ENCODE peak calls at places on chromosome 22, in eight cellular contexts. C is fibroblast of lung; K is GM20000; D is CD4-positive, alpha-beta T cell; T is OCI-LY7; R is AG09309; H is progenitor cell of endocrine pancreas; F is upper lobe of right lung. O is an unnamed sample.

GRCh38 chr22:36088292-36088691 is 59.7 kb upstream of the RBFOX2 start:
- DNase-seq in C (no peak), H (no peak), D (no peak), K (no peak), F (no peak), T (peak; percentile 30), R (no peak), O (no peak)

GRCh38 chr22:25334091-25334490 is 114.7 kb downstream of the CRYBB2 start:
- DNase-seq in H (peak; percentile 60), T (peak; percentile 65), F (no peak), D (no peak), K (peak; percentile 54), C (no peak), R (no peak), O (no peak)

GRCh38 chr22:43090130-43090789 is 1.1 kb upstream of the TTLL1 start:
- DNase-seq in T (peak; percentile 87), F (no peak), C (peak; percentile 89), R (peak; percentile 73), H (no peak), D (peak; percentile 8), K (peak; percentile 86), O (peak; percentile 49)

GRCh38 chr22:47811971-47812370 is 1049.5 kb downstream of the TBC1D22A start:
- DNase-seq in F (no peak), K (no peak), H (no peak), T (no peak), D (no peak), C (no peak), R (no peak), O (no peak)

GRCh38 chr22:46984751-46985506 is 222.5 kb downstream of the TBC1D22A start:
- DNase-seq in F (no peak), H (no peak), K (no peak), R (peak; percentile 24), C (peak; percentile 84), D (no peak), T (no peak), O (no peak)

GRCh38 chr22:28329582-28330073 is 350.0 kb downstream of the TTC28 start:
- DNase-seq in D (no peak), C (peak; percentile 81), K (no peak), F (no peak), H (no peak), R (peak; percentile 27), T (no peak), O (no peak)

GRCh38 chr22:30380011-30380410 is 7.2 kb downstream of the RNF215 start:
- DNase-seq in C (no peak), R (no peak), T (no peak), K (no peak), H (no peak), F (peak; percentile 54), D (no peak), O (no peak)

GRCh38 chr22:38262051-38262795 is 10.6 kb downstream of the TMEM184B start:
- DNase-seq in H (no peak), K (peak; percentile 71), C (peak; percentile 34), R (no peak), D (peak; percentile 21), T (peak; percentile 64), F (peak; percentile 88), O (no peak)

GRCh38 chr22:47406180-47406723 is 643.8 kb downstream of the TBC1D22A start:
- DNase-seq in D (no peak), F (no peak), C (no peak), K (no peak), R (no peak), H (no peak), T (no peak), O (no peak)

GRCh38 chr22:42865536-42865935 is 8.5 kb upstream of the ARFGAP3 start:
- DNase-seq in R (no peak), H (no peak), K (no peak), D (no peak), F (no peak), C (no peak), T (no peak), O (no peak)

GRCh38 chr22:30863161-30863833 is 105.3 kb downstream of the MORC2 start:
- DNase-seq in F (peak; percentile 42), R (no peak), H (no peak), K (no peak), C (peak; percentile 50), T (no peak), D (no peak), O (no peak)

GRCh38 chr22:44571566-44572413 is 73.8 kb upstream of the RTL6 start:
- DNase-seq in C (no peak), T (no peak), D (no peak), F (peak; percentile 25), H (no peak), R (no peak), K (no peak), O (no peak)

GRCh38 chr22:32202539-32203180 is 2.2 kb downstream of the RFPL2 start:
- DNase-seq in D (no peak), C (peak; percentile 41), K (no peak), T (peak; percentile 45), R (no peak), H (peak; percentile 45), F (peak; percentile 83), O (no peak)

GRCh38 chr22:24284747-24285203 is 14.1 kb downstream of the SPECC1L start:
- DNase-seq in H (no peak), T (no peak), R (no peak), F (no peak), C (peak; percentile 36), D (no peak), K (no peak), O (no peak)

GRCh38 chr22:49100316-49100715 is 727.4 kb downstream of the BRD1 start:
- DNase-seq in H (no peak), T (no peak), K (no peak), D (no peak), C (no peak), F (no peak), R (no peak), O (no peak)

GRCh38 chr22:45830531-45831245 is 146.3 kb downstream of the WNT7B start:
- DNase-seq in K (no peak), T (no peak), H (no peak), R (no peak), D (no peak), F (no peak), C (peak; percentile 81), O (no peak)

DNA sequence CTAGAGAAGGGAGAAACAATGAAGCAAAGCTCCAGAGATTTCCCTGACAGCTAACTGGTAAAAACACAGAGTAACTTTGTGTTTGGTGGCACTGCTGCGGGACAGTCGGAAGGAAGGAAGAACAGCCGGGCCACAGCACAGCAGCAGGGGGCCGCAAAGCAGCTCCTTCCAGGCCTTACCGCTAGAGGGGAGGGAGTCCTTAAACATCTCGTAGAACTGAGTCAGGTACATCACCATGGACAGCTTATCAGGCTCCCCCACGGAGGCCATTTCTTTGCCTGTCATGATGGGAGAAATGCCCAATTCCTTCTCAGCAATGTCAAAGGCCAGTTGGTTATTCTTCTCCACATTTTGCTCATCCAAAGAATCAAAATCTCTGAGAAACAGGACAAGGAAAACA is 114.6 kb upstream of the BID start:
- DNase-seq in H (no peak), C (no peak), R (no peak), K (no peak), D (no peak), F (no peak), T (peak; percentile 48), O (no peak)
- TF ChIP-seq CTCF in H (peak; percentile 53), C (no peak), R (peak; percentile 18), K (no peak), D (no peak), F (no peak), T (peak; percentile 63), O (peak; percentile 7)

GRCh38 chr22:41234815-41235687 is 5.7 kb downstream of the CHADL start:
- DNase-seq in D (no peak), K (no peak), H (no peak), R (no peak), C (no peak), T (no peak), F (no peak), O (no peak)

GRCh38 chr22:41237707-41238569 is 2.8 kb downstream of the CHADL start:
- DNase-seq in R (no peak), F (peak; percentile 94), D (peak; percentile 82), C (peak; percentile 40), K (peak; percentile 95), T (peak; percentile 79), H (peak; percentile 75), O (no peak)

GRCh38 chr22:41238570-41239442 is 1.9 kb downstream of the CHADL start:
- DNase-seq in K (no peak), T (no peak), D (no peak), H (no peak), C (no peak), R (no peak), F (no peak), O (no peak)

GRCh38 chr22:41239443-41240128 is 1.1 kb downstream of the CHADL start:
- DNase-seq in R (no peak), D (no peak), C (no peak), F (no peak), T (no peak), K (no peak), H (no peak), O (no peak)

GRCh38 chr22:41237036-41237706 is 3.6 kb downstream of the CHADL start:
- DNase-seq in K (no peak), D (no peak), C (no peak), R (no peak), H (no peak), T (no peak), F (no peak), O (no peak)
- TF ChIP-seq CTCF in K (no peak), D (peak; percentile 69), C (no peak), R (no peak), H (no peak), T (no peak), F (no peak), O (no peak)

GRCh38 chr22:37166675-37167066 is 17.0 kb upstream of the IL2RB start:
- DNase-seq in R (no peak), F (peak; percentile 92), C (peak; percentile 61), D (peak; percentile 77), K (peak; percentile 80), T (peak; percentile 70), H (peak; percentile 75), O (no peak)
- TF ChIP-seq CTCF in R (peak; percentile 94), F (peak; percentile 95), C (peak; percentile 79), D (peak; percentile 88), K (peak; percentile 83), T (peak; percentile 93), H (peak; percentile 97), O (peak; percentile 92)

GRCh38 chr22:19802001-19802880 is 41.7 kb downstream of the TBX1 start:
- DNase-seq in T (no peak), C (no peak), F (peak; percentile 59), D (no peak), R (no peak), H (no peak), K (no peak), O (no peak)

GRCh38 chr22:19799322-19800190 is 39.0 kb downstream of the TBX1 start:
- DNase-seq in K (no peak), H (no peak), T (no peak), C (peak; percentile 97), R (peak; percentile 84), D (no peak), F (no peak), O (no peak)

GRCh38 chr22:19800306-19800705 is 39.7 kb downstream of the TBX1 start:
- DNase-seq in F (no peak), T (no peak), C (no peak), H (no peak), D (no peak), K (no peak), R (no peak), O (no peak)

GRCh38 chr22:19801340-19802000 is 40.9 kb downstream of the TBX1 start:
- DNase-seq in D (no peak), K (no peak), T (no peak), H (no peak), R (no peak), F (no peak), C (peak; percentile 88), O (no peak)

GRCh38 chr22:19800761-19801244 is 40.2 kb downstream of the TBX1 start:
- DNase-seq in T (no peak), C (peak; percentile 44), R (no peak), D (no peak), K (no peak), H (no peak), F (no peak), O (no peak)
- TF ChIP-seq CTCF in T (no peak), C (peak; percentile 18), R (peak; percentile 52), D (no peak), K (no peak), H (peak; percentile 51), F (no peak), O (peak; percentile 35)

O was measured in epithelial cell of proximal tubule.